ENCODE peak calls at places on chromosomes 7 and 10, in four cellular contexts. T is K562, S is GM12878, W is HCT116. M is an unnamed sample.
A peak's percentile ranks its signal among the peaks of the same experiment; 100 is the strongest.

GRCh38 chr7:149202831-149203231 is 7.5 kb downstream of the ZNF282 start:
- DNase-seq in T (no peak), S (no peak), W (no peak), M (no peak)

GRCh38 chr10:74039561-74040145 is 41.7 kb downstream of the VCL start:
- DNase-seq in T (peak; percentile 67), S (no peak), W (no peak), M (no peak)

GRCh38 chr10:124084693-124085092 is 8.7 kb downstream of the CHST15 start:
- DNase-seq in T (no peak), S (no peak), W (no peak), M (no peak)

GRCh38 chr10:76242956-76243355 is 811.5 kb downstream of the LRMDA start:
- DNase-seq in T (no peak), S (no peak), W (no peak), M (no peak)

GRCh38 chr10:12042409-12042796 is 206 bp downstream of the UPF2 start:
- DNase-seq in T (peak; percentile 54), S (no peak), W (no peak), M (no peak)

GRCh38 chr10:114768394-114768786 is 53.2 kb upstream of the FHIP2A start:
- DNase-seq in T (no peak), S (no peak), W (no peak), M (no peak)

GRCh38 chr10:75098902-75099673 is 12.4 kb upstream of the SAMD8 start:
- DNase-seq in T (no peak), S (no peak), W (no peak), M (no peak)

GRCh38 chr10:101625821-101626412 is 37.8 kb downstream of the DPCD start:
- DNase-seq in T (no peak), S (no peak), W (no peak), M (no peak)

GRCh38 chr10:78175444-78175843 is 141.8 kb downstream of the RPS24 start:
- DNase-seq in T (no peak), S (no peak), W (no peak), M (no peak)

GRCh38 chr10:98528785-98529183 is 82.0 kb upstream of the HPS1 start:
- DNase-seq in T (no peak), S (no peak), W (no peak), M (no peak)

GRCh38 chr10:75111906-75112703 is 649 bp downstream of the SAMD8 start:
- DNase-seq in T (peak; percentile 71), S (peak; percentile 30), W (peak; percentile 1), M (peak; percentile 74)

GRCh38 chr7:116561697-116562483 is 37.1 kb downstream of the CAV1 start:
- DNase-seq in T (no peak), S (no peak), W (no peak), M (no peak)

GRCh38 chr10:73096041-73096451 is 620 bp downstream of the P4HA1 start:
- DNase-seq in T (peak; percentile 80), S (no peak), W (no peak), M (peak; percentile 41)

GRCh38 chr7:79453558-79454324 is at the start of gene MAGI2:
- DNase-seq in T (no peak), S (no peak), W (no peak), M (no peak)

GRCh38 chr10:69644658-69645295 is 14.7 kb downstream of the FAM241B start:
- DNase-seq in T (peak; percentile 69), S (no peak), W (peak; percentile 35), M (no peak)

GRCh38 chr7:29146888-29147609 is 712 bp upstream of the CPVL start:
- DNase-seq in T (peak; percentile 13), S (no peak), W (peak; percentile 8), M (no peak)

GRCh38 chr10:71029411-71029881 is 141.1 kb upstream of the PCBD1 start:
- DNase-seq in T (no peak), S (no peak), W (no peak), M (no peak)

GRCh38 chr7:116071629-116072028 is 41.1 kb upstream of the TFEC start:
- DNase-seq in T (no peak), S (no peak), W (no peak), M (no peak)

GRCh38 chr7:51000956-51001355 is 218.3 kb upstream of the GRB10 start:
- DNase-seq in T (no peak), S (no peak), W (no peak), M (no peak)

GRCh38 chr10:124578231-124579002 is 116.8 kb downstream of the LHPP start:
- DNase-seq in T (no peak), S (no peak), W (no peak), M (no peak)

GRCh38 chr10:53111529-53111928 is 338.9 kb upstream of the MBL2 start:
- DNase-seq in T (no peak), S (no peak), W (no peak), M (no peak)

GRCh38 chr10:71757450-71757918 is 15.8 kb downstream of the VSIR start:
- DNase-seq in T (no peak), S (no peak), W (no peak), M (no peak)

GRCh38 chr10:44723654-44724053 is 187.5 kb upstream of the TMEM72 start:
- DNase-seq in T (no peak), S (no peak), W (no peak), M (no peak)

GRCh38 chr10:86775056-86775858 is 18.8 kb downstream of the BMPR1A start:
- DNase-seq in T (peak; percentile 88), S (peak; percentile 55), W (no peak), M (no peak)

GRCh38 chr7:137546671-137547070 is 203.1 kb upstream of the PTN start:
- DNase-seq in T (no peak), S (no peak), W (no peak), M (no peak)

GRCh38 chr7:137546009-137546408 is 202.5 kb upstream of the PTN start:
- DNase-seq in T (no peak), S (no peak), W (no peak), M (no peak)

GRCh38 chr7:137547477-137547876 is 203.9 kb upstream of the PTN start:
- DNase-seq in T (no peak), S (no peak), W (no peak), M (no peak)

GRCh38 chr7:137545059-137545730 is 201.7 kb upstream of the PTN start:
- DNase-seq in T (no peak), S (no peak), W (no peak), M (no peak)

GRCh38 chr7:137544450-137545058 is 201.0 kb upstream of the PTN start:
- DNase-seq in T (no peak), S (no peak), W (no peak), M (no peak)
- TF ChIP-seq EGR1 in T (no peak), S (no peak), W (no peak), M (no peak)

DNA sequence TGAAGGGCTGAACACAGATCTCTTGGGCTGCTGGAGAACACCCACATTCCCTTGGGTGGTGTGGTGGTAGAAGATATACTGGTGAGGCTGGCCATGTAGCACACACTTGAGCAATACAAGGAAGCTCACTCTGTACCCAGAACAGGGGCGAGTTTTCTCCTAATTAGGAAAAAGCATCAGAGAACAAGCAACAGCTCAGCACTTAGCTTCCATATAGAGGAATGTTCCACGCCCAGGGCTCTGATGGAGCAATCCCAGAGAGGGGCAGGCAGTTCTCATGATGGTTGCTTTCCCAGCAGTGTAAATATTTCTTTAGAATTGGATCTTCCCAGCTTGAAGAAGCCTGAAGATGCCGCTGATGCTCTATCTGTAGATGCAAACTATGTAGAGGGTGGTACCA is 21.0 kb upstream of the PNLIP start:
- DNase-seq in T (no peak), S (no peak), W (no peak), M (no peak)
- TF ChIP-seq EGR1 in T (no peak), S (no peak), W (no peak), M (no peak)

GRCh38 chr7:24881622-24882021 is 98.4 kb downstream of the OSBPL3 start:
- DNase-seq in T (no peak), S (no peak), W (no peak), M (no peak)

GRCh38 chr7:24882989-24883631 is 96.9 kb downstream of the OSBPL3 start:
- DNase-seq in T (no peak), S (no peak), W (no peak), M (no peak)

GRCh38 chr7:24883632-24884013 is 96.4 kb downstream of the OSBPL3 start:
- DNase-seq in T (no peak), S (no peak), W (no peak), M (no peak)

GRCh38 chr7:24879281-24879680 is 100.7 kb downstream of the OSBPL3 start:
- DNase-seq in T (peak; percentile 24), S (no peak), W (no peak), M (no peak)

GRCh38 chr7:24880886-24881285 is 99.1 kb downstream of the OSBPL3 start:
- DNase-seq in T (no peak), S (no peak), W (no peak), M (no peak)
- TF ChIP-seq EGR1 in T (no peak), S (no peak), W (no peak), M (no peak)

GRCh38 chr7:144531181-144531580 is 127.7 kb upstream of the NOBOX start:
- DNase-seq in T (no peak), S (no peak), W (no peak), M (no peak)

GRCh38 chr7:144534655-144535395 is 131.3 kb upstream of the NOBOX start:
- DNase-seq in T (no peak), S (no peak), W (no peak), M (no peak)

GRCh38 chr7:144529269-144529926 is 125.9 kb upstream of the NOBOX start:
- DNase-seq in T (no peak), S (peak; percentile 45), W (no peak), M (no peak)

DNA sequence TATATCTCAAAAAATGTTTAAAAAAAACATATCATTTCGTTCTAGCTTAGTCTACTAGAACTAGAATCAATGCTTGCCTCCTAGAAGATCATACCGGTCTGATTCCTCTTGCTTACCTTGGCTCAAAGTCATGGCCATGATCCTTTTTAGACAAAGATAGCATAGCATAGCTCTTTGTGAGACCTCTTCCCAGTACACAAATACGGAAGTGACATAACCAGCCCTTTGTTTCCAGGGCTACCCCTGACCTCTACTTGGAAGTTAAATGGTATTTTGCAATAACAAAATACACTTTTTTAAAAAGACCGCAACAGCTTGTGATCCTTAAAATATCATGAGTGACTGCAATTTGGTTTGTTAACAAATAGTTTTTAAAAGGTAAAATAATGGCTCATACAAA is 130.7 kb upstream of the NOBOX start:
- DNase-seq in T (no peak), S (no peak), W (no peak), M (no peak)
- TF ChIP-seq EGR1 in T (no peak), S (no peak), W (no peak), M (no peak)

DNA sequence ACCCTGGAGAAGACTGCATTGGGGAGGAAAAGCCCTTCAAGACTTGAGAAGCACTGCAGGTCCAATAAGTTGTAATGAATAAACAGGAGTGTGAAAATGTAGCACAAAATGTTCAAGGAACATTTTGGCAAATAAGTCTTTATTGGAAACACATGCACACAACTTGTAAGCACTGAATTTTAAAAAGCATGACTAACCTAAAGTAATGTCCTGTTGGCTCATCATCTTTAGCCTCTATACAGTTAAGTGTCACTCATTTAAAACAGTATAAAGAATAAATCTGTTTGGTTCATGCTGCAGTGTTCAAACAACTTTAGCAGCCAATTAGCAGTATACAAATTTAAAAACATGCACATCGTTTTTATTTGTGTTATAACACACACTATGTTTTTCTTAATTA is 108.6 kb downstream of the CDK6 start:
- DNase-seq in T (no peak), S (no peak), W (no peak), M (no peak)
- TF ChIP-seq EGR1 in T (no peak), S (no peak), W (no peak), M (no peak)

GRCh38 chr10:129697463-129698247 is 230.6 kb downstream of the MGMT start:
- DNase-seq in T (no peak), S (no peak), W (no peak), M (no peak)
- TF ChIP-seq EGR1 in T (no peak), S (no peak), W (no peak), M (no peak)